ENCODE peak calls at places on chromosomes 13 and 19, in five cellular contexts. O is K562, T is H1, R is WTC11, P is HepG2. J is an unnamed sample.

GRCh38 chr13:77207943-77208342 is 119.0 kb downstream of the MYCBP2 start:
- DNase-seq in O (peak; percentile 3), T (no peak), R (no peak), P (no peak), J (no peak)

GRCh38 chr13:33224686-33225085 is 60.9 kb downstream of the STARD13 start:
- DNase-seq in O (no peak), T (no peak), R (no peak), P (no peak), J (no peak)

GRCh38 chr13:55347528-55347927 is 1793.2 kb upstream of the PRR20A start:
- DNase-seq in O (no peak), T (no peak), R (no peak), P (no peak), J (no peak)

GRCh38 chr19:56643460-56643763 is 453 bp downstream of the SMIM17 start:
- DNase-seq in O (no peak), T (no peak), R (no peak), P (no peak), J (no peak)

GRCh38 chr13:56718791-56719190 is 421.9 kb upstream of the PRR20A start:
- DNase-seq in O (no peak), T (no peak), R (no peak), P (no peak), J (no peak)

GRCh38 chr19:16074488-16075365 is 1.6 kb upstream of the TPM4 start:
- DNase-seq in O (no peak), T (peak; percentile 38), R (no peak), P (no peak), J (no peak)

GRCh38 chr13:72727417-72728289 is at the start of the genes BORA and MZT1:
- DNase-seq in O (peak; percentile 90), T (peak; percentile 92), R (peak; percentile 89), P (peak; percentile 94), J (peak; percentile 98)

GRCh38 chr19:2251577-2252480 is 2.7 kb downstream of the AMH start:
- DNase-seq in O (no peak), T (peak; percentile 65), R (no peak), P (no peak), J (no peak)

GRCh38 chr13:32629313-32629712 is 43.1 kb downstream of the PDS5B start:
- DNase-seq in O (no peak), T (no peak), R (no peak), P (no peak), J (no peak)

GRCh38 chr13:98071316-98071715 is 71.6 kb upstream of the FARP1 start:
- DNase-seq in O (no peak), T (no peak), R (no peak), P (no peak), J (no peak)

GRCh38 chr13:111482806-111483620 is 162.6 kb downstream of the TEX29 start:
- DNase-seq in O (no peak), T (no peak), R (no peak), P (no peak), J (no peak)

GRCh38 chr13:51769455-51770127 is 34.4 kb downstream of the DHRS12 start:
- DNase-seq in O (no peak), T (no peak), R (no peak), P (no peak), J (no peak)

GRCh38 chr13:50419466-50419865 is 404.2 kb downstream of the KCNRG start:
- DNase-seq in O (no peak), T (no peak), R (no peak), P (no peak), J (no peak)

GRCh38 chr13:110913322-110913721 is 1.5 kb downstream of the ANKRD10 start:
- DNase-seq in O (no peak), T (no peak), R (no peak), P (peak; percentile 28), J (no peak)

GRCh38 chr19:46015961-46016425 is 6.9 kb downstream of the PGLYRP1 start:
- DNase-seq in O (no peak), T (peak; percentile 64), R (no peak), P (no peak), J (no peak)

GRCh38 chr19:48703316-48703715 is 7.5 kb downstream of the FUT2 start:
- DNase-seq in O (no peak), T (no peak), R (no peak), P (no peak), J (no peak)

GRCh38 chr19:48713864-48714755 is 5.4 kb downstream of the MAMSTR start:
- DNase-seq in O (peak; percentile 99), T (peak; percentile 99), R (peak; percentile 99), P (peak; percentile 99), J (peak; percentile 97)

GRCh38 chr19:48713041-48713863 is 6.3 kb downstream of the MAMSTR start:
- DNase-seq in O (peak; percentile 63), T (peak; percentile 77), R (peak; percentile 59), P (no peak), J (no peak)

GRCh38 chr19:48711106-48711662 is 8.3 kb downstream of the MAMSTR start:
- DNase-seq in O (no peak), T (no peak), R (no peak), P (no peak), J (no peak)

DNA sequence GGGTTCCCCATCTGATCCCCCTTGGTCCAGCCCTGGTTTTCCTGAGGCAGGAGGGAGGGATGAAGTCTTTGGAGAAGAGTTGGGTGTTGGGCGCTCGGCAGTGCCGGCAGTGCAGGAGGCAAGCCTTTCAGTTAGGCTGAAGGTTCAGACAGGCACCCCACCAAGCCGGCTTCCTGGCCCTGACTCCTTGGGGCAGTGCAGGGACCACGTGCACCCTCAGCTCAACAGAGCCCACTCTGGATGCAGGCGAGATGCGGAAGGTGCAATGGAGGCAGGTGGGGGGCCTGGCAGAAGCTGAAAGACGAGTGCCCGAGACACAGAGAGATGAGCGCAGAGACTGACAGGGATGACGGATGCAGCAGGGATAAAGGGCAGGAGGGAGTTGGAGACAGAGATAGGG is 11.1 kb downstream of the MAMSTR start:
- DNase-seq in O (no peak), T (peak; percentile 51), R (no peak), P (no peak), J (no peak)
- TF ChIP-seq ATF2 in O (no peak), T (no peak), R (no peak), P (no peak), J (no peak)

GRCh38 chr19:51187395-51188226 is 37.3 kb upstream of the CD33 start:
- DNase-seq in O (peak; percentile 36), T (no peak), R (no peak), P (no peak), J (no peak)
- TF ChIP-seq ATF2 in O (no peak), T (no peak), R (no peak), P (no peak), J (no peak)

GRCh38 chr13:41006951-41007350 is 12.2 kb downstream of the ELF1 start:
- DNase-seq in O (peak; percentile 39), T (no peak), R (no peak), P (no peak), J (no peak)

GRCh38 chr13:41006296-41006695 is 12.8 kb downstream of the ELF1 start:
- DNase-seq in O (peak; percentile 21), T (no peak), R (no peak), P (no peak), J (no peak)

GRCh38 chr13:41007359-41008118 is 11.6 kb downstream of the ELF1 start:
- DNase-seq in O (peak; percentile 31), T (no peak), R (no peak), P (peak; percentile 48), J (no peak)

GRCh38 chr13:41005709-41006108 is 13.4 kb downstream of the ELF1 start:
- DNase-seq in O (no peak), T (no peak), R (no peak), P (no peak), J (no peak)

DNA sequence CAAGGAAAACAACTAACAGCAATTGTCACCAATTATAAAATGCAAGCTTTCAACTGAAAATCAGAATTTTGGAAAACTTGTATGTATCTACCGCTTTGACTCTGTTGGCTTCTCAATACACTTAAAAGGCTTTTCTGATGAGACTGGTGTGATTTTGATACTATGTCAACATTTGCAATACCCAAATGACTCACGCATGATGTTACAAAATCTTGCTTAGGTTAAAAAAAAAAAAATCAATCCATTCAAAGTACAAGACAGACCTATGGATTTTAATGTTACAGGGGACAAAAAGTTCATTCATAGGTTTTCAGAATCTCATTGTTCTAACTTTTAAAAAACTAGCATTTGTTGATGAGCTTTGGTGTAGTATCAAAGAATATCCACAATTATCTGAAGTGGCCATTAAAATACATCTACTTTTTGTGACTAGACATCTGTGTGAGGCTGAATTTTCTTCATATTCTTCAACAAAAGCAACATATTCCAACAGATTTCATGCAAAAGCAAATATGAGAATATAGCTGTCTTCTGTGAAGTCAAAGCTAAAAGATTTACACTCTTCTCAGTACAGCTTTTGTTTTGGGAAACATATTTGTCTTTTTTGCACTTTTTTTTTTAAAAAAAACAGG is 10.7 kb downstream of the ELF1 start:
- DNase-seq in O (no peak), T (no peak), R (no peak), P (peak; percentile 93), J (no peak)
- TF ChIP-seq ATF2 in O (no peak), T (no peak), R (no peak), P (peak; percentile 74), J (peak; percentile 41)

DNA sequence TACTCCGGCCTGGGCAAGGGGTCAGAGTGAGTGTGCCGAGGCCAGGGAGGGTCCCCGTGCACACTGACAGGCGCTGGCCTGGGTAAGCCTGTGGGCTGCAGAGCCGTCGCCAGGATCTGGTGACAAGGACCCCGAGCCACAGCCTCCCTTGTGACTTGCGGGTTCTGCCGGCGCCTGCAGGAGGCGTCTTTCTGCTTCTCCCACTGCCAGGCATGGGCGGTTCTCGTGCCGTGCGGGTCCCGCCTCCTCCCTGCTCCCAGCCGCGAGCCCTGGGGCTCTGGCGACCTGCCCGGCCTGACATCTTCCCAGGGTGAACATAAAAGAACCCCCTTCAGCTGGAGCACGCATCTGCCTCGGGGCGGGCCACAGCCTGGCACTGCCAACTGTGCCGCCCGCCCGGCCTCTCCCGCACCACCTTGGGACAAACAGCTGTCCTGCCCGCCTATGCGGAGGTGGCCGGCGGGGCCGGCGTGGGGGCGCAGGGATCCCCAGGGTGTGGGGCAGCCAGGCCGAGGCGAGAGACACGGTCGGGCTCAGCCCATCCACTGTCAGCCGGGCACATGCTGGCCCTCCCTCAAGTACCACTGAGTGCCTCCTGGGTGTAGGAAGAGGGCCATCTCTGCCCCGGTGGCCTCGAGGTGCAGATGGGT is 1.5 kb upstream of the HCN2 start:
- DNase-seq in O (peak; percentile 44), T (peak; percentile 90), R (peak; percentile 90), P (peak; percentile 57), J (no peak)
- TF ChIP-seq ATF2 in O (no peak), T (no peak), R (no peak), P (no peak), J (no peak)

DNA sequence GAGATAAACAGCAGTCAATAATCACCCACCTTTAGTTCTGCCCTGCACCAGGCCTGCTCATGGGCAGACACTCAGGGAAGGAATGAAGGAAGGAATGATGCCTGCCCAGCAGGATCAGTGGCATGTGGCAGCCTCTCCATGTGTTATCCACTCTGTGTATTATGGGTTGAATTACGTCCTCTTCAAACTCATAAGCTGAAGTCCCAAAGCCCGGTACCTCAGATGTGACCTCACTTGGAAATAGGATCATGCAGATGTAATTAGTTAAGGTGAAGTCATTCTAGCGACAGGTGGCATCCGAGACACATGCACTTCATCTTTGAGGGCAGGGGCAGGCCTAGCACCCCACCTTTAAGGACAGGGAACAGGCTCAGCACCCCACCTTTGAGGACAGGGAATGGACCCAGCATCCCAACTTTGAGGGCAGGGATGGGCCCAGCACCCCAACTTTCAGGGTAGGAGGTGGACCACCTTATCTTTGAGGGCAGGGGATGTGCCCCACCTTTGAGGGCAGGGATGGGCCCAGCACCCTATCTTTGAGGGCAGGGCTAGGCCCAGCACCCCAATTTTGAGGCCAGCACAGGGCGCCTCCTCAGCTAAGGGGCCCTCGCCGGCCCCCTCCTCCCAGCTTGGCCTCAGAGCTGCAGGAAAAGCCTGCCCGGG is 127.6 kb downstream of the URI1 start:
- DNase-seq in O (no peak), T (no peak), R (no peak), P (no peak), J (no peak)
- TF ChIP-seq ATF2 in O (no peak), T (no peak), R (no peak), P (no peak), J (no peak)

GRCh38 chr19:55384576-55385235 is 614 bp upstream of the TMEM238 start:
- DNase-seq in O (no peak), T (peak; percentile 73), R (no peak), P (no peak), J (no peak)
- TF ChIP-seq ATF2 in O (no peak), T (no peak), R (no peak), P (no peak), J (no peak)

J was measured in GM12878.